ENCODE peak calls at places on chromosomes 7 and 10, in seven cellular contexts. H is trophoblast cell, W is mesendoderm, B is mesenchymal stem cell, Z is IMR-90, O is neuronal stem cell, I is H1. M is an unnamed sample.

GRCh38 chr7:142882338-142882678 is 3.2 kb downstream of the TRPV6 start:
- DNase-seq in O (no peak), W (no peak), I (no peak), H (peak; percentile 36), Z (no peak), B (no peak), M (peak; percentile 13)

GRCh38 chr10:102627446-102628293 is 16.6 kb upstream of the TRIM8 start:
- DNase-seq in B (peak; percentile 86), O (peak; percentile 75), H (no peak), I (peak; percentile 84), Z (peak; percentile 78), W (peak; percentile 90), M (peak; percentile 71)

GRCh38 chr7:1050956-1051690 is 6.8 kb downstream of the GPR146 start:
- DNase-seq in O (no peak), Z (no peak), B (no peak), W (no peak), H (no peak), I (no peak), M (no peak)

GRCh38 chr7:48171190-48171589 is at the start of gene ABCA13:
- DNase-seq in I (no peak), Z (peak; percentile 43), O (no peak), W (no peak), B (no peak), H (no peak), M (no peak)

GRCh38 chr7:21370283-21370982 is 57.5 kb upstream of the SP4 start:
- DNase-seq in I (no peak), O (no peak), B (no peak), W (no peak), H (no peak), Z (no peak), M (no peak)

GRCh38 chr7:101581891-101582290 is 47.2 kb downstream of the MYL10 start:
- DNase-seq in I (no peak), O (no peak), B (no peak), W (no peak), Z (no peak), H (peak; percentile 40), M (peak; percentile 10)

GRCh38 chr10:12333382-12334185 is 15.8 kb upstream of the CAMK1D start:
- DNase-seq in H (peak; percentile 68), B (peak; percentile 98), Z (peak; percentile 97), W (peak; percentile 64), I (no peak), O (no peak), M (no peak)

GRCh38 chr10:14578060-14578952 is 196.4 kb downstream of the FAM107B start:
- DNase-seq in I (no peak), B (no peak), Z (peak; percentile 68), H (peak; percentile 45), W (peak; percentile 85), O (no peak), M (peak; percentile 14)

GRCh38 chr10:132648072-132648855 is 110.7 kb downstream of the INPP5A start:
- DNase-seq in I (no peak), B (no peak), Z (no peak), W (no peak), O (no peak), H (no peak), M (no peak)

GRCh38 chr10:69898941-69899340 is 97.2 kb downstream of the COL13A1 start:
- DNase-seq in W (no peak), O (no peak), Z (no peak), B (no peak), H (no peak), I (no peak), M (no peak)
- H2BK5ac ChIP-seq in W (no peak overlapping the region), O (no peak overlapping the region), Z (no peak overlapping the region), B (no peak overlapping the region), H (no peak overlapping the region), I (no peak overlapping the region), M (no peak overlapping the region)

GRCh38 chr7:116702046-116702445 is 30.1 kb downstream of the MET start:
- DNase-seq in Z (no peak), I (no peak), O (no peak), B (no peak), W (no peak), H (peak; percentile 41), M (no peak)
- H3K18ac ChIP-seq in Z (no peak overlapping the region), I (no peak overlapping the region), O (no peak overlapping the region), B (no peak overlapping the region), W (no peak overlapping the region), H (no peak overlapping the region), M (no peak overlapping the region)

GRCh38 chr7:64853679-64854078 is 49.4 kb upstream of the ZNF273 start:
- DNase-seq in I (no peak), W (no peak), Z (no peak), H (no peak), O (no peak), B (no peak), M (no peak)

GRCh38 chr7:64849924-64850499 is 53.1 kb upstream of the ZNF273 start:
- DNase-seq in W (no peak), O (no peak), Z (no peak), B (no peak), I (no peak), H (no peak), M (no peak)

GRCh38 chr7:64854969-64855368 is 48.1 kb upstream of the ZNF273 start:
- DNase-seq in H (no peak), I (no peak), W (no peak), Z (no peak), B (no peak), O (no peak), M (no peak)

DNA sequence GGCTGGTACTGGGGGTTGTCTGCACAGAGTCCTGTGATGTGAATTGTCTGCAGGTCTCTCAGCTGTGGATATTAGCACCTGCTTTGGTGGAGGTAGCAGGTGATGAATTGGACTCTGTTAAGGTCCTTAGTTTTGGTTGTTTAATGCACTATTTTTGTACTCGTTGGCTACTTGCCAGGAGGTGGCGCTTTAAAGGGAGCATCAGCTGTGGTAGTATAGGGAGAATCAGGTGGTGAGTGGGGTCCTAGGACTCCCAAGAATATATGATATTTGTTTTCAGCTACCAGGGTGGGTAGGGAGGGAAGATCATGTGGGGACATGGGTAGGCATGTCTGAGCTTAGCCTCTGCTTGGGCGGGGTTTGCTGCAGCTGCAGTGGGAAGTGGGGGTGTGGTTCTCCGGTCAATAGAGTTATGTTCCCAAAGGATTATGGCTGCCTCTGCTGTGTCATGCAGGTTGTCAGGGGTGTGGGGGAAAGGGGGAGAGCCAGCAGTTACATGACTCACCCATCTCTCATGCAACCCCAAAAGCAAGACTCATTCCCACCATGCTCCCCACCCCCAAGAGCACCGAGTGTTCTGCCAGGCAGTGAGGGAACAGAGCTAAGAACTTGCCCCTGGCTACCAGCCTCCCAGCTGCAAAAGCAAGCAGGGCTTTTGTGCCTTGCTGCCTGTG is 53.7 kb upstream of the ZNF273 start:
- DNase-seq in Z (peak; percentile 2), O (no peak), W (peak; percentile 9), B (no peak), I (no peak), H (no peak), M (no peak)
- H2BK5ac ChIP-seq in Z (no peak overlapping the region), O (no peak overlapping the region), W (no peak overlapping the region), B (no peak overlapping the region), I (no peak overlapping the region), H (no peak overlapping the region), M (no peak overlapping the region)

GRCh38 chr7:20236043-20236442 is 18.9 kb upstream of the MACC1 start:
- DNase-seq in B (no peak), I (no peak), W (no peak), Z (no peak), H (no peak), O (no peak), M (no peak)
- H3K18ac ChIP-seq in B (no peak overlapping the region), I (no peak overlapping the region), W (no peak overlapping the region), Z (peak overlapping the region; percentile 21), H (no peak overlapping the region), O (no peak overlapping the region), M (no peak overlapping the region)

DNA sequence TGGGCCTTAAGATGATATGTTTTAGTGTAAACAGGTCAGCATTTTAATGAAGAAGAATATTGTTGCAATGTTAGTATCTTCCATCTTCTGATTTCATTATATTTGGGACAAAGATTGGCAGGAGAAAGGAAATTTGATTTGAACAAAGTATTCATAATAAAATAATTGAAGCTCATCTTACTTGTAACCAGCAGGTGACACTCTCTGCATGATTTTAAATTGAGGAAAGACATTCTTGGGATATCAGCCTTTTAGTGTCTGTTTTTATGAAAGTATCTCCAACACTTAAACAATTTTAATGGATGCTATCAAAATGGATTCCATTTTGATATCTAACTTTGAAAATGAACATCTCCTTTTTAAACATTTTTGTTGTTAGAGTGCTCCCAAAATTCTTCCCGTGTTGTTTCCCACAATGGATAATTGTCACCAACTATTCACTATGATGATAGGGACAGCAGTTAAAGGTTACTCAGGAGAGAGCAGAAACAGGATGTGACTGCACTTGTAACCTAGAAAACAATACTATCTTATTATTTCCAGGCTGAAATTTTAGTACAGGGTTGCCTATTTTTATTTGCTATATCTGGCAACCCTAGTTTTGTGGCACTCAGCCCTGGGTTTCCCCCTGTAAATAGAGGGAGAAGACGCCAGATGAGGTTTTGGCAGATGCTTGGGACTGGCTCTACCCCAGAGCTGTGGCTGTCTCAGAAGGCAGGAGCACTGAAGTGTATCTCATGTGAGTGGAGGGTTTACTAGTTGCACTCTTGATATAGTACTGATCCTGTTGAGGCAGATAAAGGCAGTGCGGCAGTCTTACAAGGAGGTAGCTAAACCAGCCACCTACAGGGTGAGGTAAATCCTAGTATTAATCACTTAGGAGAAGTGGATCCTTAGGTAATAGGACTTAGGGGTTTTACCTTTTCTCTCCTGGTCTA is 31.0 kb upstream of the ABCB4 start:
- DNase-seq in H (no peak), O (no peak), B (peak; percentile 27), Z (peak; percentile 43), I (no peak), W (no peak), M (no peak)
- H2BK5ac ChIP-seq in H (no peak overlapping the region), O (no peak overlapping the region), B (no peak overlapping the region), Z (no peak overlapping the region), I (no peak overlapping the region), W (no peak overlapping the region), M (no peak overlapping the region)

DNA sequence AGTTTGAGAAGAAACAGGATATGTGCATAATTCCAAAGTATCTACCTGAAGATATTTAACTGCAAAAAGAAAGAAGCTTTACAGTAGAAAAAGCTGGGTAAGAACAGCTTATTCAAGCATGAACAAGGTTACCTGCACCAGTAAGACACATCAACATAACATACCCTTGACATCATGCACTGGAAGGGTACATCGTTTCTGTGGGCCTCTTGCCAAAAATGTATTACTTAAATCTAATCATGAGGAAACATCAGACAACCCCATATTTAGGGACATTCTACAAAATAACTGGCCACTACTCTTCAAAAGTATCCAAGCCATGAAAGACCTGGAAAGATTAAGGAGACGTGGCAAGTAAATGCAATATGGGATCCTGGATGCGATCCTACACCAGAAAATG is 18.9 kb downstream of the TPK1 start:
- DNase-seq in I (no peak), W (no peak), O (no peak), B (no peak), Z (no peak), H (no peak), M (no peak)
- H3K18ac ChIP-seq in I (no peak overlapping the region), W (no peak overlapping the region), O (no peak overlapping the region), B (no peak overlapping the region), Z (no peak overlapping the region), H (no peak overlapping the region), M (no peak overlapping the region)